ENCODE peak calls at places on chromosomes 7 and 10, in seven cellular contexts. One of them, this sample, is unnamed.

GRCh38 chr10:121579656-121580055 is 18.6 kb downstream of the FGFR2 start:
- DNase-seq in A549: no peak
- DNase-seq in HCT116: no peak
- DNase-seq in Peyer's patch: no peak
- DNase-seq in breast epithelium: peak
- DNase-seq in testis: no peak
- DNase-seq in esophagus muscularis mucosa: no peak
- DNase-seq in this sample: no peak

GRCh38 chr7:55018361-55019328 is at the start of gene EGFR:
- DNase-seq in Peyer's patch: peak
- DNase-seq in HCT116: peak
- DNase-seq in testis: peak
- DNase-seq in esophagus muscularis mucosa: peak
- DNase-seq in A549: peak
- DNase-seq in breast epithelium: peak
- DNase-seq in this sample: peak

GRCh38 chr7:151707757-151708156 is 169.2 kb downstream of the PRKAG2 start:
- DNase-seq in Peyer's patch: no peak
- DNase-seq in breast epithelium: no peak
- DNase-seq in testis: no peak
- DNase-seq in A549: no peak
- DNase-seq in HCT116: no peak
- DNase-seq in esophagus muscularis mucosa: no peak
- DNase-seq in this sample: no peak

GRCh38 chr7:98372993-98373392 is 27.9 kb downstream of the BAIAP2L1 start:
- DNase-seq in HCT116: no peak
- DNase-seq in testis: no peak
- DNase-seq in breast epithelium: peak
- DNase-seq in esophagus muscularis mucosa: no peak
- DNase-seq in A549: no peak
- DNase-seq in Peyer's patch: no peak
- DNase-seq in this sample: no peak

GRCh38 chr10:79243211-79244067 is 103.8 kb upstream of the PPIF start:
- DNase-seq in testis: peak
- DNase-seq in A549: no peak
- DNase-seq in Peyer's patch: no peak
- DNase-seq in HCT116: no peak
- DNase-seq in esophagus muscularis mucosa: no peak
- DNase-seq in breast epithelium: no peak
- DNase-seq in this sample: no peak

GRCh38 chr7:53191296-53191695 is 155.9 kb downstream of the POM121L12 start:
- DNase-seq in breast epithelium: no peak
- DNase-seq in esophagus muscularis mucosa: no peak
- DNase-seq in HCT116: no peak
- DNase-seq in testis: no peak
- DNase-seq in A549: no peak
- DNase-seq in Peyer's patch: no peak
- DNase-seq in this sample: no peak

GRCh38 chr10:125000366-125001312 is 58.7 kb downstream of the ZRANB1 start:
- DNase-seq in Peyer's patch: no peak
- DNase-seq in testis: peak
- DNase-seq in esophagus muscularis mucosa: no peak
- DNase-seq in A549: no peak
- DNase-seq in HCT116: no peak
- DNase-seq in breast epithelium: peak
- DNase-seq in this sample: peak

GRCh38 chr7:135965602-135966001 is 11.6 kb downstream of the MTPN start:
- DNase-seq in A549: no peak
- DNase-seq in breast epithelium: no peak
- DNase-seq in Peyer's patch: no peak
- DNase-seq in HCT116: no peak
- DNase-seq in testis: no peak
- DNase-seq in esophagus muscularis mucosa: no peak
- DNase-seq in this sample: no peak

GRCh38 chr7:55409474-55410225 is 44.5 kb downstream of the LANCL2 start:
- DNase-seq in testis: no peak
- DNase-seq in esophagus muscularis mucosa: no peak
- DNase-seq in breast epithelium: no peak
- DNase-seq in HCT116: no peak
- DNase-seq in Peyer's patch: no peak
- DNase-seq in A549: peak
- DNase-seq in this sample: no peak

GRCh38 chr10:32049113-32049512 is 7.1 kb downstream of the KIF5B start:
- DNase-seq in testis: no peak
- DNase-seq in breast epithelium: no peak
- DNase-seq in HCT116: no peak
- DNase-seq in Peyer's patch: no peak
- DNase-seq in A549: no peak
- DNase-seq in esophagus muscularis mucosa: no peak
- DNase-seq in this sample: no peak

DNA sequence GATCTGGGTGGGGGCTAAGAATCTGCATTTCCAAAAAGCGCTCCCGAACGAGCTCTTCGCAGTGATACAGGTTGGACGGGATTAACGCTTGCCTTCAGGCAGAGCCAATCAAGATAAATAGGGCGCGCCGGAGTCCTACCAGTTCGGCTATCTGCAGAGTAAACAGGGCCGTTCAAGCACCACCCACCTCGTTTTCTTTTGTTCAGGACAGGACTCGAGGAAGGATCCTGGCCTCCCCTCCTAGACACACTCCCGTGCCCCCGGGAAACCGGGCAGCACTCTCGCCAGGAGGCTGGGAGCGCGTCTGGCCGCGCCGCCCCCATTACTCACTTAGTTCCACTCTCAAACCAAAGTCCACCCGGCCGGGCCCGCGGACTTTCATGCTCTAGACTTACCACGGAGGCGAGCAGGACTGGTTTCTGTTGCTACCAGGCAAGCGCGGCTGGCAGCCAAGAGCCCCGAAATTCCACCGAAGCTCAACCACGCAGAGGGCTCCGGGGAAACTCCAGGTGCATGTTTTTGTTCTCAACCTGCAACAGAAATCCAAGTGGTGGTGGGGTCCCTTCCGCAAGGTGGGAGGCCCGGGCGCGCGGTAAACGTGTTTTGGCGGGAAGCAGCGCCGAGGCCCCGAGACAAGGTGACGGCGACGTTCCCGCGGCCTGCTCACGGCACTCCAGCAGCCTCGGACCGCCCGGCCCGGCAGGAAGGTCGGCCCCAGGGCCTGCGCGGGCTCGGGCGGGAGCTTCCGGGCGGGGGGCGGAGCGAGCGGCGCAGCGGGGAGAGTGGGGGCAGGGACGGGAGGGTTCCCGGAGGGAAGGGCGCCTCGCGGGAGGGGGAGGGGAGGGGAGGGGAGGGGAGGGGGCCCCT is 12.7 kb downstream of the HNRNPF start:
- DNase-seq in testis: peak
- DNase-seq in Peyer's patch: peak
- DNase-seq in breast epithelium: peak
- DNase-seq in esophagus muscularis mucosa: no peak
- DNase-seq in HCT116: no peak
- DNase-seq in A549: peak
- DNase-seq in this sample: peak
- TF ChIP-seq POLR2A in testis: no peak
- TF ChIP-seq POLR2A in Peyer's patch: peak
- TF ChIP-seq POLR2A in breast epithelium: no peak
- TF ChIP-seq POLR2A in esophagus muscularis mucosa: no peak
- TF ChIP-seq POLR2A in HCT116: no peak
- TF ChIP-seq POLR2A in A549: peak
- TF ChIP-seq POLR2A in this sample: no peak

GRCh38 chr10:47165711-47166404 is 134.1 kb upstream of the GDF10 start:
- DNase-seq in esophagus muscularis mucosa: peak
- DNase-seq in breast epithelium: peak
- DNase-seq in A549: no peak
- DNase-seq in HCT116: no peak
- DNase-seq in testis: peak
- DNase-seq in Peyer's patch: no peak
- DNase-seq in this sample: no peak
- H3K4me3 ChIP-seq in esophagus muscularis mucosa: peak
- H3K4me3 ChIP-seq in breast epithelium: peak
- H3K4me3 ChIP-seq in A549: no peak
- H3K4me3 ChIP-seq in HCT116: no peak
- H3K4me3 ChIP-seq in testis: peak
- H3K4me3 ChIP-seq in Peyer's patch: peak
- H3K4me3 ChIP-seq in this sample: no peak

DNA sequence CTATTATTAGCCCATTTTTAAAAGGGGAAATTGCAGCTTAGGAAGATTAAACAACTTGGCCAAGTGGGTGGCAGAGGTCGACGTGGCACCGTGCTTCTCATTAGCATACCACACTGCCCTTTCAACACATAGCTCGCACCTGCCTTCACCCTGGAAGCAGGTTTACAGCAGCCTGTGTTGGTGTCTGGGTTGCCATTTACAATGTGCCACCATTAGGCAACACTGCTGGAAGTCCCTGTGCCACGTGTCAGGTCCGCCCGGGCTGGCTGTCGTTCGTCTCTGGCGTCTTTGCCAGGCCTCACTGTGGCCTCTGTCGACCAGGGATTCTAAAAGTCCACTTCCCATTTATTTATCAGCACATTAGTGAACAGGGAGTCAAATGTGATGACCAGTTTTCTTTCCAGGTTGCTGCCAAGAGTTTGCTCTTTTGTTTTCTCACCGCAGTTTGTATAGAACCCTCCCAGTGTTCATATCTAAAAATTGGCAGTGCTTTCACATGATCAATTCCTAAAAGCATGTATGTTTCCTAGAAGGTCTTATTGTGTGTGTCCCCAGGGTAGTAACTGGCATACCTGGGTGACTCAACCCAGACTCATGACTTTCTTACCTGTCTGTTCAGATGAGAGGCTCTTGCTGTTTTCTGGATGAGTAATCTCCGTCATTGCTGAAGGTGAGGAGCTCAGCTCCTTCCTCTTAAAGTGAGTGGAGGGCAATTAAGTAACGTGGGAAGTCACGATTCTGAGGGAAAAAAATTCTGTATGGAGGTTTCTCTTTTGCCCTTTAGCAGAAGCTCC is 9.2 kb downstream of the INSIG1 start:
- DNase-seq in HCT116: no peak
- DNase-seq in Peyer's patch: no peak
- DNase-seq in esophagus muscularis mucosa: no peak
- DNase-seq in A549: no peak
- DNase-seq in breast epithelium: no peak
- DNase-seq in testis: no peak
- DNase-seq in this sample: peak
- TF ChIP-seq POLR2A in HCT116: no peak
- TF ChIP-seq POLR2A in Peyer's patch: no peak
- TF ChIP-seq POLR2A in esophagus muscularis mucosa: no peak
- TF ChIP-seq POLR2A in A549: no peak
- TF ChIP-seq POLR2A in breast epithelium: no peak
- TF ChIP-seq POLR2A in testis: no peak
- TF ChIP-seq POLR2A in this sample: no peak

DNA sequence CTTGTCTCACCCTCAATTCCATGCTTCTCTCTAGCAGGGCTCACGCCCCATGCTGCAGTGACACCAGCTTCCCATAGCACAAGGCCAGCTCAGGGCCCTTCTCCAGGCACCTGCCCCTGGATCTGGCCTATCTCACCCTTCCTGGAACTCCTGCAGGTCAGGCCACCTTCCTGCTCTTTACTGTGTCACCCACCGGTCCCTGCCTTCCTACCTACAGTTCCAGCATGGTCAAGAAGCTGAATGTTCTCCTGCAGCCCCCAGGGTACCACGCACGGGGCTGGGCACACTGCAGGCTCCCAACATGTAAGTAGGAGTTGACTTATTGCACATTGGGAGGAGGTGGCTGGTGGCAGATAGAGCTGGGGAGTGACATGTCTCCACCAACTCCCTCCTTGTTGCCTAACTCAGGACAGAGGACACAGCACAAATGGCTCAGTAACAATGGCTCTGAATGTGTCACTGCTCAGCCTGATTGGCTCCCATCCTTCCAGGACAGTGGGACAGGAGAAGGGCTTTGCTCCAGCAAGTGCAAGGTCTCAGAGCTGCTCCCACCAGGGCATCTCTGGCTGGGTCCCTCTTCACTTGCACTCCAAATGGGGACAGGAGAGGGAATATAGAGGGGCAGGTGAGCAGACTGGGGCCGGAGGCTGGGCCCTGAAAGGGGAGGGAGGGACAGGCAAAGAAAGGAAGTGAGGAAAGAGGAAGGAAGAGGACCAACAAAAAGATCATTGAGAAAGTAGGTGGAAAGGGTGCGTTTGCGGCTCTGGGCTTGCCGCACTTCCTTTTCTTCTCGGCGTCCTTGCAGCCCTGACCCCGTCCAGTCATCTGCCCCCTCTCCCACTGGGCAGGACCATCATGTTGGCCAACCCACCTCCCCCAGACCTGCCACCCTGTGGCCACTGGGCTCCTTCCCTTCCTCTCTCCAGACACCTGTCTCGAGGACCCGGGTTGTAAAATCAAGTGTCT is 14.3 kb downstream of the ITPRIP start:
- DNase-seq in testis: no peak
- DNase-seq in breast epithelium: no peak
- DNase-seq in Peyer's patch: no peak
- DNase-seq in esophagus muscularis mucosa: no peak
- DNase-seq in HCT116: no peak
- DNase-seq in A549: no peak
- DNase-seq in this sample: no peak
- H3K4me3 ChIP-seq in testis: no peak
- H3K4me3 ChIP-seq in breast epithelium: no peak
- H3K4me3 ChIP-seq in Peyer's patch: no peak
- H3K4me3 ChIP-seq in esophagus muscularis mucosa: no peak
- H3K4me3 ChIP-seq in HCT116: no peak
- H3K4me3 ChIP-seq in A549: no peak
- H3K4me3 ChIP-seq in this sample: no peak

This sample was measured in body of pancreas.